ENCODE peak calls at places on chromosomes 5 and 9, in ten cellular contexts. A, B, Q, P, X, S, F, C, V and K are unnamed samples.

GRCh38 chr9:73680831-73681230 is 529.2 kb downstream of the ANXA1 start:
- DNase-seq in A (no peak), B (no peak), Q (peak; percentile 4), P (no peak), X (no peak), S (no peak), F (no peak), C (no peak), V (no peak), K (no peak)

GRCh38 chr5:78627175-78627574 is 21.4 kb downstream of the LHFPL2 start:
- DNase-seq in A (no peak), B (no peak), Q (no peak), P (peak; percentile 49), X (peak; percentile 24), S (no peak), F (no peak), C (no peak), V (no peak), K (no peak)

GRCh38 chr5:145848854-145849253 is 13.7 kb upstream of the PRELID2 start:
- DNase-seq in A (no peak), B (no peak), Q (peak; percentile 42), P (no peak), X (peak; percentile 10), S (no peak), F (no peak), C (peak; percentile 15), V (no peak), K (no peak)

GRCh38 chr5:3077684-3078083 is 326.2 kb upstream of the IRX2 start:
- DNase-seq in A (no peak), B (no peak), Q (no peak), P (peak; percentile 70), X (no peak), S (no peak), F (no peak), C (no peak), V (no peak), K (no peak)

GRCh38 chr9:121972501-121972981 is 120.6 kb downstream of the TTLL11 start:
- DNase-seq in A (no peak), B (peak; percentile 52), Q (no peak), P (no peak), X (peak; percentile 59), S (no peak), F (no peak), C (peak; percentile 99), V (no peak), K (no peak)

GRCh38 chr5:31378838-31379237 is 153.1 kb downstream of the DROSHA start:
- DNase-seq in A (no peak), B (no peak), Q (no peak), P (no peak), X (peak; percentile 36), S (no peak), F (no peak), C (no peak), V (no peak), K (no peak)

GRCh38 chr5:60794691-60795090 is 49.4 kb downstream of the ELOVL7 start:
- DNase-seq in A (no peak), B (no peak), Q (no peak), P (no peak), X (no peak), S (no peak), F (no peak), C (no peak), V (no peak), K (no peak)

GRCh38 chr9:134213508-134214394 is 49.4 kb upstream of the RNU6ATAC start:
- DNase-seq in A (no peak), B (no peak), Q (no peak), P (no peak), X (no peak), S (no peak), F (no peak), C (no peak), V (no peak), K (no peak)

GRCh38 chr9:89878687-89879086 is 273.9 kb downstream of the GADD45G start:
- DNase-seq in A (no peak), B (peak; percentile 22), Q (no peak), P (peak; percentile 24), X (no peak), S (no peak), F (no peak), C (no peak), V (no peak), K (no peak)

GRCh38 chr5:154523104-154523503 is 45.1 kb upstream of the HAND1 start:
- DNase-seq in A (no peak), B (no peak), Q (no peak), P (peak; percentile 60), X (no peak), S (no peak), F (no peak), C (no peak), V (no peak), K (no peak)

GRCh38 chr5:67393211-67393610 is 196.6 kb upstream of the CD180 start:
- DNase-seq in A (no peak), B (no peak), Q (no peak), P (no peak), X (no peak), S (no peak), F (no peak), C (no peak), V (no peak), K (no peak)

GRCh38 chr5:138850854-138851253 is 24.3 kb downstream of the LRRTM2 start:
- DNase-seq in A (no peak), B (no peak), Q (no peak), P (no peak), X (peak; percentile 21), S (no peak), F (no peak), C (no peak), V (no peak), K (no peak)

GRCh38 chr5:40689442-40689841 is 9.7 kb downstream of the PTGER4 start:
- DNase-seq in A (no peak), B (no peak), Q (peak; percentile 32), P (no peak), X (peak; percentile 91), S (no peak), F (no peak), C (peak; percentile 80), V (no peak), K (no peak)

GRCh38 chr9:6564370-6564769 is 81.2 kb downstream of the GLDC start:
- DNase-seq in A (no peak), B (no peak), Q (no peak), P (no peak), X (peak; percentile 59), S (no peak), F (no peak), C (no peak), V (no peak), K (no peak)

GRCh38 chr5:36252722-36253340 is 11.1 kb upstream of the NADK2 start:
- DNase-seq in A (no peak), B (no peak), Q (no peak), P (no peak), X (peak; percentile 57), S (no peak), F (no peak), C (no peak), V (no peak), K (no peak)

GRCh38 chr9:18194316-18194715 is 279.6 kb upstream of the ADAMTSL1 start:
- DNase-seq in A (no peak), B (no peak), Q (no peak), P (no peak), X (no peak), S (no peak), F (no peak), C (no peak), V (no peak), K (no peak)

GRCh38 chr5:36152324-36153298 is 700 bp downstream of the SKP2 start:
- DNase-seq in A (no peak), B (no peak), Q (peak; percentile 24), P (peak; percentile 65), X (peak; percentile 52), S (peak; percentile 4), F (peak; percentile 5), C (no peak), V (no peak), K (no peak)

GRCh38 chr5:66469684-66470083 is 126.5 kb upstream of the MAST4 start:
- DNase-seq in A (no peak), B (no peak), Q (no peak), P (no peak), X (no peak), S (no peak), F (no peak), C (no peak), V (no peak), K (no peak)

GRCh38 chr5:136457390-136458094 is 92.2 kb upstream of the TRPC7 start:
- DNase-seq in A (no peak), B (no peak), Q (no peak), P (no peak), X (no peak), S (no peak), F (peak; percentile 13), C (no peak), V (no peak), K (no peak)